ENCODE peak calls at places on chromosomes 6 and 20, in eight cellular contexts. Z is CD8-positive, alpha-beta T cell; J is GM12878; T is endodermal cell; P is neuronal stem cell; S is tibial artery; Y is heart right ventricle; N is left ventricle myocardium inferior. G is an unnamed sample. For H3K4me1 and H3K27me3, the result is how much of the 10 kb centered on the place peaks cover.

GRCh38 chr20:35296101-35296554 is 3.9 kb upstream of the FAM83C start:
- DNase-seq in Z (no peak), J (no peak), T (no peak), P (no peak), S (no peak), Y (no peak), N (no peak), G (no peak)

GRCh38 chr6:150142657-150143501 is at the start of gene PPP1R14C:
- DNase-seq in Z (no peak), J (no peak), T (peak), P (peak), S (no peak), Y (peak), N (peak), G (no peak)

GRCh38 chr6:121210943-121211342 is 123.3 kb downstream of the TBC1D32 start:
- DNase-seq in Z (no peak), J (no peak), T (no peak), P (no peak), S (no peak), Y (no peak), N (no peak), G (no peak)

GRCh38 chr6:147040041-147040440 is 164.2 kb upstream of the STXBP5 start:
- DNase-seq in Z (no peak), J (no peak), T (no peak), P (no peak), S (no peak), Y (no peak), N (no peak), G (no peak)

GRCh38 chr6:3285732-3286131 is 27.0 kb downstream of the PSMG4 start:
- DNase-seq in Z (no peak), J (no peak), T (peak), P (no peak), S (peak), Y (no peak), N (no peak), G (no peak)

GRCh38 chr6:87832025-87832825 is 130.2 kb upstream of the AKIRIN2 start:
- DNase-seq in Z (no peak), J (peak), T (no peak), P (no peak), S (no peak), Y (no peak), N (no peak), G (peak)

GRCh38 chr6:125611573-125612399 is 137.6 kb upstream of the HEY2 start:
- DNase-seq in Z (no peak), J (no peak), T (peak), P (peak), S (peak), Y (no peak), N (no peak), G (no peak)

GRCh38 chr6:13508711-13509705 is 21.6 kb upstream of the GFOD1 start:
- DNase-seq in Z (no peak), J (no peak), T (no peak), P (no peak), S (no peak), Y (no peak), N (no peak), G (no peak)

GRCh38 chr20:64161595-64162238 is 2.5 kb upstream of the MYT1 start:
- DNase-seq in Z (no peak), J (no peak), T (peak), P (peak), S (no peak), Y (peak), N (peak), G (peak)

GRCh38 chr20:58349586-58349985 is 39.4 kb upstream of the VAPB start:
- DNase-seq in Z (no peak), J (no peak), T (no peak), P (no peak), S (no peak), Y (no peak), N (no peak), G (no peak)

GRCh38 chr6:164502838-164503237 is 806.6 kb downstream of the C6orf118 start:
- DNase-seq in Z (no peak), J (peak), T (no peak), P (no peak), S (no peak), Y (no peak), N (no peak), G (no peak)

GRCh38 chr20:47196091-47197081 is 160.1 kb downstream of the ZMYND8 start:
- DNase-seq in Z (peak), J (peak), T (peak), P (peak), S (peak), Y (peak), N (peak), G (peak)

GRCh38 chr20:13007596-13007995 is 1.2 kb upstream of the SPTLC3 start:
- DNase-seq in Z (no peak), J (no peak), T (no peak), P (no peak), S (no peak), Y (no peak), N (no peak), G (no peak)

GRCh38 chr20:51532577-51533191 is 9.8 kb downstream of the NFATC2 start:
- DNase-seq in Z (no peak), J (no peak), T (no peak), P (no peak), S (peak), Y (peak), N (peak), G (no peak)

GRCh38 chr20:46400253-46400652 is 6.2 kb downstream of the ELMO2 start:
- DNase-seq in Z (no peak), J (no peak), T (peak), P (no peak), S (no peak), Y (no peak), N (no peak), G (no peak)

GRCh38 chr6:134256862-134257261 is 61.0 kb downstream of the SGK1 start:
- DNase-seq in Z (no peak), J (no peak), T (peak), P (no peak), S (no peak), Y (no peak), N (no peak), G (no peak)

GRCh38 chr6:22222469-22222868 is 74.4 kb downstream of the PRL start:
- DNase-seq in Z (no peak), J (no peak), T (peak), P (peak), S (no peak), Y (no peak), N (no peak), G (no peak)

DNA sequence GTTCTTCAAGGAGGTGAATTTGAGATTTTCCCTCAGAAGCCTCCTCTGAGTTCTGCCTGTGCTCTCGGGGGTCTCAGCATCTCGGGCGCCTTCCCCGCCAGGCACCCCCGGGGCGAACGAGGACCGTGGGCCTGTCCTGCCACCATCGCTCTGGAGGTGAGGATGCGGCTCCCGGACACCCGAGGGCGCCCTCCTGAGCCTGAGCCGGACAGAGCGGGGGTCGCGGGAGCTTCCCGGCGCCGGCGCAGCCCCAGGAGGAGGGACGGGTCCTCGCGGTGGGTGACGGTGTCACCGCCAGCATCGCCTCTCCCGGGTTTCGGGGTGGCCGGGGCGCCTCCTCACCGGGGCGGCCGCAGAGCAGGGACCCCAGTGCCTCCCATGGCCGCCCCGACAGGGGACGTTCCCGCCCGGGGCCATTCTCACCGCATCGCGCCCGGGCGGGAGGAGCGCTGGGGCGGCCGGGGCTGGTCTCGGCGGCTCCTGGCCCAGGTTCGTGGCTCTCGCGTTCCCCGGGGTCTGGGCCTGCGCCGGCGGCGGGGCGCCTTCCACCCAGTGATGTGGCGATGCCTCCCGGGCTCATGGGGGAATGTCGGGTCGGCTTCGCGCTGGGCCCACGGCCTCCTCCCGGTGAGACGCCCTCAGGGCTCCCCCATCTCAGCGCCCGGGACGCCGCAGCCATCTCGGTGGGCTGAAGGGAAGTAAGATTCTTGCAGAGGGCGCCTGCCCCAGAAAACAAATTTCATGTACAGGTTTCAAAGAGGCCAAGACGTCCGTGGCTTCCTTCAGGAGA is 210.5 kb downstream of the ERMARD start:
- DNase-seq in Z (no peak), J (no peak), T (peak), P (peak), S (peak), Y (peak), N (peak), G (peak)
- H3K4me3 ChIP-seq in Z (peak), J (no peak), T (peak), P (no peak), S (peak), Y (peak), N (peak), G (peak)

GRCh38 chr6:112049996-112050395 is 3.9 kb upstream of the CCN6 start:
- DNase-seq in Z (no peak), J (no peak), T (no peak), P (no peak), S (no peak), Y (no peak), N (no peak), G (no peak)

GRCh38 chr6:112058243-112058642 is 4.3 kb downstream of the CCN6 start:
- DNase-seq in Z (no peak), J (no peak), T (no peak), P (no peak), S (no peak), Y (no peak), N (no peak), G (no peak)

GRCh38 chr6:112054520-112055160 is 736 bp downstream of the CCN6 start:
- DNase-seq in Z (no peak), J (no peak), T (no peak), P (no peak), S (no peak), Y (no peak), N (no peak), G (no peak)

GRCh38 chr6:112050417-112050816 is 3.5 kb upstream of the CCN6 start:
- DNase-seq in Z (no peak), J (no peak), T (no peak), P (no peak), S (no peak), Y (no peak), N (no peak), G (no peak)

GRCh38 chr6:112054001-112054400 is at the start of gene CCN6:
- DNase-seq in Z (no peak), J (no peak), T (no peak), P (no peak), S (no peak), Y (no peak), N (no peak), G (no peak)
- H3K4me1 ChIP-seq in Z (under half), J (under half), T (under half), P (under half), S (under half), Y (under half), N (under half), G (under half)

GRCh38 chr20:5331340-5331739 is 14.6 kb upstream of the PROKR2 start:
- DNase-seq in Z (no peak), J (no peak), T (no peak), P (no peak), S (no peak), Y (no peak), N (no peak), G (no peak)

GRCh38 chr20:5328228-5328627 is 11.5 kb upstream of the PROKR2 start:
- DNase-seq in Z (no peak), J (no peak), T (no peak), P (no peak), S (no peak), Y (no peak), N (no peak), G (no peak)
- H3K27me3 ChIP-seq in Z (under half), J (under half), T (under half), P (under half), S (under half), Y (under half), N (under half), G (under half)

GRCh38 chr6:139638179-139638872 is 263.9 kb upstream of the CITED2 start:
- DNase-seq in Z (no peak), J (no peak), T (no peak), P (no peak), S (no peak), Y (no peak), N (no peak), G (no peak)
- H3K4me3 ChIP-seq in Z (no peak), J (no peak), T (no peak), P (no peak), S (no peak), Y (no peak), N (no peak), G (no peak)

DNA sequence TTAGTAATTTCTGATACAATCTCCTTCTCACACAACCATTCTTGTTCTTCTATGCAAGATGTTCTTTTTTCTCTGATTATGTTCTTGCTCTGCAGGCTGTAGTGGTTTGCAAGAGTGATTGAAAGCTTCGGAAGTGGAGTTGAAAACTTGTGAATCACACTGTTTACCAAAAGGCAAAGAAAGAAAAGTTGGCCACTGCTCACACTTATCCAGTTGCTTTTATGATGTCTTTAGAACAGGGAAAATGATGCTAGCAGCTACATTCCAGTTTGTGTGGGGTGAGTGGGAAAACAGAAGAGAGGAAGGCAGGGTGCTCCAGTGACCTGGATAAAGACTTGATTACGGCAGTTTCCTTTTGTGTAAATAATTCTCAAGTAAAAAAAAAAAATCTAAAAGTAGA is 583.3 kb downstream of the TENT5A start:
- DNase-seq in Z (no peak), J (no peak), T (no peak), P (peak), S (no peak), Y (no peak), N (no peak), G (no peak)
- H3K4me1 ChIP-seq in Z (under half), J (under half), T (under half), P (under half), S (under half), Y (under half), N (under half), G (under half)

GRCh38 chr6:37503486-37503980 is 3.8 kb upstream of the CCDC167 start:
- DNase-seq in Z (no peak), J (no peak), T (no peak), P (no peak), S (no peak), Y (no peak), N (no peak), G (peak)

GRCh38 chr6:37506479-37506878 is 6.8 kb upstream of the CCDC167 start:
- DNase-seq in Z (no peak), J (no peak), T (no peak), P (no peak), S (no peak), Y (no peak), N (no peak), G (no peak)

GRCh38 chr6:37511910-37512399 is 12.3 kb upstream of the CCDC167 start:
- DNase-seq in Z (no peak), J (no peak), T (peak), P (no peak), S (no peak), Y (no peak), N (no peak), G (no peak)

GRCh38 chr6:37507082-37507481 is 7.4 kb upstream of the CCDC167 start:
- DNase-seq in Z (no peak), J (no peak), T (peak), P (no peak), S (no peak), Y (no peak), N (no peak), G (no peak)

DNA sequence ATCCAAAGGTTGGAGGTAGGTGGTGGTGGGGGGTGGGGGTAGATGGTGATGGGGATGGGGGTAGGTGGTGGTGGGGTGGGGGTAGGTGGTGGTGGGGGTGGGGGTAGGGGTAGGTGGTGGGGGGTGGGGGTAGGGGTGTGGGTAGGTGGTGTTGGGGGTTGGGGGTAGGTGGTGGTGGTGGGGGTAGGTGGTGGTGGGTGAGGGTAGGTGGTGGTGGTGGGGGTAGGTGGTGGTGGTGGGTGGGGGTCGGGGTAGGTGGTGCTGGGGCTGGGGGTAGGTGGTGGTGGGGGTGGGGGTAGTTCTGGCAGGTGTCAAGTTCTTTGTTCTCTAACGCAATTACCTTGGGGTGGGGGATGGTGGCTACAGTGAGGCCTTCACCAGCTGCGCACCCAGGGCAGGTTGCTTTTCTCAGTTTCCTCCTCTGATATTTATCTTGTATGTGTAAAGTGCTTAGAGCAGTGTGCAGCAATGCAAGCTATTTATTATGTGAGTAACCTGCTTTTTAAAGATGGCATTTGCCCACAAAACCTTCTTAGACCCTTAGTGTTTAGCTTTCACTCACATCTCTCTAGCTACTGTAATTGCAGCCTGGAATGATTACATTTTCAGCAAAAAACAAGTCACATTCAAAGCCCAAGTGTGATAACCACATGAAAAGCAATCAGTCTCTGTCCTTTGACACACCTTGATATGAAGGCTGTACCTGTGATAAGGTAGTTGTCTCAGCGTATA is 8.2 kb upstream of the CCDC167 start:
- DNase-seq in Z (no peak), J (no peak), T (no peak), P (no peak), S (no peak), Y (no peak), N (no peak), G (peak)
- H3K27me3 ChIP-seq in Z (under half), J (under half), T (under half), P (under half), S (under half), Y (under half), N (under half), G (under half)

DNA sequence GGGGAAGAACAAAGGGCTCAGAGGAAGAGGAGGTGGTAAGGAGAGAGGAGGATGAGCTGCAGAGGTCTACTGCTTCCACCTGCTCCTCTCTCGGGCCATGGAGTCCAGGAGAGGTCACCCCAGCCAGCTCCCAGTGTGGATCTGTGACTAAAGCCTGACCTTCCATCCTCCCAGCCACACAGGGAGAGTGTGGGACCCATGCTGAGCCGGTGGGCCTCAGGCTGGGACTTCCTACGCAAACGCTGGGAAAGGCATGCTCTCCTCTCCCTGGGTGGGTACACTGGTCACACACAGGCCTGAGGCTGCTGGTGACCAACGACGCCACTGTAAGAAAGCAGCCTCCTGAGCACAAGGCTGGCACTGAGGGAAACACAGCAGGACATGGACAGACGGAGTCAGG is 111.3 kb downstream of the PREX1 start:
- DNase-seq in Z (no peak), J (no peak), T (no peak), P (no peak), S (no peak), Y (no peak), N (no peak), G (no peak)
- H3K4me3 ChIP-seq in Z (peak), J (no peak), T (no peak), P (no peak), S (no peak), Y (no peak), N (no peak), G (peak)

GRCh38 chr6:44661631-44662030 is 274.1 kb downstream of the CDC5L start:
- DNase-seq in Z (no peak), J (no peak), T (no peak), P (no peak), S (no peak), Y (no peak), N (no peak), G (no peak)
- H3K4me1 ChIP-seq in Z (under half), J (under half), T (under half), P (half or more), S (under half), Y (under half), N (under half), G (under half)

G was measured in naive thymus-derived CD4-positive, alpha-beta T cell.